ENCODE peak calls at places on chromosomes 7 and 10, in six cellular contexts. W is stimulated activated CD4-positive, alpha-beta T cell treated with anti-CD3 and anti-CD28 coated beads, Interleukin-2, amount 100 ng/mL, for 4 hours; O is T-cell; D is NCI-H1417; K is DMS79 treated with DMSO at 0.1 percent for 48 hours; F is body of pancreas. Q is an unnamed sample.

GRCh38 chr10:121437596-121437995 is 160.6 kb downstream of the FGFR2 start:
- DNase-seq in W (no peak), O (no peak), D (no peak), K (no peak), F (peak; percentile 19), Q (no peak)

GRCh38 chr7:4794591-4795350 is 19.3 kb downstream of the AP5Z1 start:
- DNase-seq in W (no peak), O (no peak), D (no peak), K (no peak), F (no peak), Q (no peak)

GRCh38 chr10:125014984-125015944 is 73.3 kb downstream of the ZRANB1 start:
- DNase-seq in W (no peak), O (peak; percentile 6), D (no peak), K (no peak), F (no peak), Q (no peak)

GRCh38 chr10:61586829-61587228 is 75.9 kb upstream of the CABCOCO1 start:
- DNase-seq in W (no peak), O (no peak), D (no peak), K (no peak), F (no peak), Q (no peak)

GRCh38 chr7:43878867-43879266 is 9.6 kb upstream of the MRPS24 start:
- DNase-seq in W (no peak), O (no peak), D (no peak), K (no peak), F (no peak), Q (no peak)

GRCh38 chr7:128843938-128844621 is 13.9 kb downstream of the FLNC start:
- DNase-seq in W (no peak), O (no peak), D (no peak), K (no peak), F (no peak), Q (no peak)

GRCh38 chr10:95482501-95483248 is 78.5 kb downstream of the SORBS1 start:
- DNase-seq in W (no peak), O (no peak), D (no peak), K (no peak), F (no peak), Q (no peak)

GRCh38 chr10:108696792-108697477 is 1226.4 kb downstream of the XPNPEP1 start:
- DNase-seq in W (no peak), O (no peak), D (no peak), K (no peak), F (no peak), Q (no peak)

GRCh38 chr7:721619-722248 is 4.8 kb upstream of the DNAAF5 start:
- DNase-seq in W (no peak), O (no peak), D (no peak), K (no peak), F (no peak), Q (no peak)

GRCh38 chr10:72340510-72340895 is 14.2 kb downstream of the DNAJB12 start:
- DNase-seq in W (peak; percentile 55), O (peak; percentile 74), D (peak; percentile 36), K (no peak), F (peak; percentile 64), Q (peak; percentile 73)

GRCh38 chr10:34145751-34146150 is 669.3 kb downstream of the PARD3 start:
- DNase-seq in W (no peak), O (no peak), D (no peak), K (no peak), F (no peak), Q (no peak)

GRCh38 chr7:116222501-116222900 is 12.2 kb downstream of the TES start:
- DNase-seq in W (no peak), O (no peak), D (peak; percentile 30), K (no peak), F (no peak), Q (no peak)